ENCODE peak calls at places on chromosomes 3 and 15, in seven cellular contexts. C is activated CD4-positive, alpha-beta memory T cell treated with anti-CD3 and anti-CD28 coated beads, Interleukin-2, amount 10 ng/mL, durations not matched to agents 7 days and 5 days; Q is dorsolateral prefrontal cortex; S is COR-L47; K is mesendoderm; W is stimulated activated CD8-positive, alpha-beta memory T cell treated with anti-CD3 and anti-CD28 coated beads, Interleukin-7, amount 100 ng/mL, for 24 hours; B is Right ventricle myocardium superior. F is an unnamed sample.
A peak's percentile ranks its signal among the peaks of the same experiment; 100 is the strongest.

GRCh38 chr3:189724366-189724765 is 93.2 kb downstream of the TP63 start:
- DNase-seq in Q (no peak), K (no peak), S (no peak), W (no peak), B (no peak), C (no peak), F (no peak)

GRCh38 chr3:25151497-25151896 is 276.6 kb upstream of the RARB start:
- DNase-seq in S (no peak), B (no peak), K (no peak), C (no peak), Q (no peak), W (no peak), F (no peak)

GRCh38 chr3:52399131-52399530 is 45.8 kb downstream of the SEMA3G start:
- DNase-seq in C (no peak), W (no peak), S (no peak), B (peak; percentile 22), K (no peak), Q (no peak), F (no peak)

GRCh38 chr15:64842099-64842940 is 605 bp downstream of the PLEKHO2 start:
- DNase-seq in C (no peak), W (no peak), S (no peak), Q (no peak), B (peak; percentile 68), K (peak; percentile 51), F (no peak)

GRCh38 chr3:170483485-170484262 is 65.0 kb downstream of the CLDN11 start:
- DNase-seq in Q (no peak), W (no peak), S (no peak), C (no peak), B (no peak), K (peak; percentile 40), F (no peak)

GRCh38 chr3:21054064-21054463 is 696.9 kb downstream of the ZNF385D start:
- DNase-seq in Q (no peak), C (no peak), K (no peak), B (no peak), W (no peak), S (no peak), F (no peak)

GRCh38 chr15:63079938-63080626 is 37.5 kb downstream of the TPM1 start:
- DNase-seq in C (no peak), W (no peak), K (peak; percentile 63), S (no peak), B (no peak), Q (no peak), F (no peak)

GRCh38 chr3:197524128-197524527 is 31.6 kb downstream of the BDH1 start:
- DNase-seq in B (no peak), W (no peak), C (no peak), S (no peak), K (no peak), Q (no peak), F (no peak)

GRCh38 chr3:48409291-48410201 is 20.3 kb downstream of the PLXNB1 start:
- DNase-seq in C (no peak), K (no peak), Q (peak; percentile 23), S (no peak), B (peak; percentile 27), W (no peak), F (peak; percentile 13)

GRCh38 chr15:73414876-73415275 is 28.1 kb upstream of the REC114 start:
- DNase-seq in Q (no peak), C (no peak), B (no peak), W (no peak), S (no peak), K (no peak), F (no peak)

GRCh38 chr3:155365178-155365783 is 71.8 kb upstream of the STRIT1 start:
- DNase-seq in B (no peak), S (no peak), W (no peak), C (no peak), Q (no peak), K (no peak), F (no peak)

GRCh38 chr3:155024006-155024638 is 56.0 kb upstream of the MME start:
- DNase-seq in C (no peak), Q (no peak), W (no peak), S (no peak), K (peak; percentile 26), B (no peak), F (no peak)

GRCh38 chr15:57462391-57462790 is 86.1 kb downstream of the CGNL1 start:
- DNase-seq in W (no peak), Q (no peak), C (no peak), S (no peak), B (no peak), K (no peak), F (no peak)

GRCh38 chr3:172595648-172596393 is 72.6 kb upstream of the TNFSF10 start:
- DNase-seq in W (no peak), C (peak; percentile 51), S (peak; percentile 7), Q (no peak), B (no peak), K (peak; percentile 52), F (peak; percentile 52)

GRCh38 chr3:179768080-179768479 is 115.2 kb downstream of the USP13 start:
- DNase-seq in K (peak; percentile 80), C (no peak), S (peak; percentile 32), B (no peak), Q (peak; percentile 47), W (no peak), F (no peak)

GRCh38 chr3:108093616-108094015 is 2.8 kb upstream of the CD47 start:
- DNase-seq in K (no peak), B (no peak), W (no peak), Q (no peak), S (no peak), C (no peak), F (no peak)

GRCh38 chr3:20326537-20326936 is 140.5 kb upstream of the SGO1 start:
- DNase-seq in W (no peak), K (no peak), S (no peak), B (no peak), C (no peak), Q (no peak), F (no peak)

GRCh38 chr3:68256635-68257034 is 602.2 kb upstream of the SUCLG2 start:
- DNase-seq in C (peak; percentile 19), Q (no peak), W (no peak), B (no peak), K (peak; percentile 46), S (no peak), F (no peak)

GRCh38 chr3:192636517-192637444 is 90.6 kb downstream of the FGF12 start:
- DNase-seq in Q (no peak), W (no peak), B (peak; percentile 54), C (no peak), S (no peak), K (no peak), F (no peak)

GRCh38 chr3:18062289-18063025 is 320.0 kb upstream of the TBC1D5 start:
- DNase-seq in B (no peak), Q (no peak), W (no peak), K (no peak), S (no peak), C (no peak), F (no peak)

GRCh38 chr15:40768492-40769309 is 1.1 kb upstream of the C15orf62 start:
- DNase-seq in C (no peak), S (no peak), B (no peak), Q (no peak), K (no peak), W (no peak), F (no peak)

GRCh38 chr3:25035511-25035910 is 392.6 kb upstream of the RARB start:
- DNase-seq in K (no peak), Q (no peak), W (no peak), S (no peak), B (no peak), C (no peak), F (no peak)

GRCh38 chr15:60375255-60375809 is 22.5 kb downstream of the ANXA2 start:
- DNase-seq in B (no peak), Q (no peak), S (peak; percentile 25), C (no peak), W (no peak), K (no peak), F (no peak)

GRCh38 chr3:161070252-161070930 is 34.8 kb downstream of the B3GALNT1 start:
- DNase-seq in Q (no peak), C (no peak), B (no peak), S (no peak), W (no peak), K (no peak), F (no peak)

GRCh38 chr3:44894485-44894884 is 20.1 kb downstream of the TGM4 start:
- DNase-seq in B (no peak), Q (no peak), S (no peak), W (no peak), C (no peak), K (peak; percentile 96), F (no peak)

GRCh38 chr3:69130689-69131088 is 8.3 kb upstream of the LMOD3 start:
- DNase-seq in C (no peak), Q (no peak), W (no peak), K (no peak), B (no peak), S (no peak), F (no peak)

GRCh38 chr15:73959012-73959581 is 32.8 kb downstream of the LOXL1 start:
- DNase-seq in W (no peak), B (no peak), Q (peak; percentile 6), C (peak; percentile 61), S (no peak), K (no peak), F (no peak)

GRCh38 chr15:41568350-41569017 is 9.5 kb downstream of the TYRO3 start:
- DNase-seq in S (no peak), W (no peak), C (no peak), B (peak; percentile 48), K (peak; percentile 99), Q (peak; percentile 64), F (no peak)

GRCh38 chr3:72659609-72660008 is 188.6 kb downstream of the SHQ1 start:
- DNase-seq in W (no peak), K (no peak), Q (no peak), S (peak; percentile 81), B (no peak), C (no peak), F (no peak)

GRCh38 chr15:39075756-39076341 is 505.0 kb upstream of the THBS1 start:
- DNase-seq in Q (no peak), K (no peak), C (no peak), S (no peak), B (no peak), W (no peak), F (no peak)

GRCh38 chr3:79947469-79947868 is 179.7 kb upstream of the ROBO1 start:
- DNase-seq in B (no peak), C (no peak), K (no peak), Q (no peak), W (no peak), S (no peak), F (no peak)

GRCh38 chr3:24302382-24302781 is 192.3 kb downstream of the THRB start:
- DNase-seq in K (no peak), C (no peak), Q (no peak), B (no peak), S (no peak), W (no peak), F (no peak)

GRCh38 chr15:76057332-76058000 is 2.3 kb upstream of the TMEM266 start:
- DNase-seq in Q (no peak), S (peak; percentile 26), B (no peak), W (no peak), K (peak; percentile 82), C (peak; percentile 42), F (peak; percentile 42)

GRCh38 chr15:80710635-80711553 is 15.8 kb downstream of the ABHD17C start:
- DNase-seq in Q (no peak), S (no peak), B (no peak), C (peak; percentile 62), K (no peak), W (no peak), F (no peak)

GRCh38 chr15:81752149-81752942 is 293.5 kb downstream of the MEX3B start:
- DNase-seq in W (no peak), K (no peak), C (no peak), B (peak; percentile 82), S (peak; percentile 91), Q (peak; percentile 79), F (peak; percentile 92)

GRCh38 chr3:170232266-170232665 is 10.0 kb downstream of the PRKCI start:
- DNase-seq in B (no peak), C (no peak), W (no peak), Q (no peak), S (no peak), K (no peak), F (no peak)

GRCh38 chr3:196219194-196219969 is 3.0 kb downstream of the SLC51A start:
- DNase-seq in B (peak; percentile 79), W (no peak), C (peak; percentile 71), S (peak; percentile 95), Q (peak; percentile 71), K (peak; percentile 78), F (peak; percentile 54)

GRCh38 chr3:53235545-53235944 is 20.3 kb downstream of the TKT start:
- DNase-seq in B (no peak), W (no peak), Q (no peak), K (no peak), C (no peak), S (no peak), F (no peak)

F was measured in lower leg skin.